ENCODE peak calls at places on chromosomes 13 and 19, in seven cellular contexts. V is SHP77, O is mucosa of gallbladder, H is NCI-H1436, B is glutamatergic neuron, T is HT1080, L is AG04450. S is an unnamed sample.

GRCh38 chr19:38862321-38863059 is 12.7 kb upstream of the HNRNPL start:
- DNase-seq in H (peak), O (peak), T (peak), V (peak), L (no peak), B (no peak), S (peak)

GRCh38 chr13:76009491-76009890 is 373.4 kb downstream of the LMO7 start:
- DNase-seq in V (no peak), T (no peak), L (peak), O (no peak), B (no peak), H (no peak), S (no peak)

GRCh38 chr13:20989883-20990282 is 71.5 kb downstream of the LATS2 start:
- DNase-seq in T (no peak), L (no peak), V (no peak), H (no peak), B (no peak), O (no peak), S (no peak)

GRCh38 chr13:66714795-66715194 is 515.3 kb downstream of the PCDH9 start:
- DNase-seq in H (no peak), O (no peak), T (no peak), B (no peak), V (no peak), L (no peak), S (no peak)

GRCh38 chr19:9309974-9310446 is 372 bp upstream of the ZNF699 start:
- DNase-seq in T (no peak), H (peak), L (no peak), B (peak), V (peak), O (peak), S (peak)

GRCh38 chr13:70203661-70204229 is 95.5 kb upstream of the KLHL1 start:
- DNase-seq in O (no peak), T (peak), V (no peak), H (peak), B (peak), L (no peak), S (no peak)

GRCh38 chr13:41708648-41709175 is 251.4 kb downstream of the RGCC start:
- DNase-seq in V (no peak), O (no peak), T (no peak), H (no peak), L (no peak), B (no peak), S (no peak)

GRCh38 chr19:47432091-47432490 is 12.8 kb upstream of the MEIS3 start:
- DNase-seq in H (no peak), V (no peak), T (no peak), L (no peak), O (no peak), B (no peak), S (no peak)

GRCh38 chr13:52447354-52447753 is 3.1 kb downstream of the VPS36 start:
- DNase-seq in V (no peak), B (no peak), O (no peak), T (no peak), L (no peak), H (no peak), S (no peak)

GRCh38 chr19:6947745-6948144 is 60.4 kb downstream of the ADGRE1 start:
- DNase-seq in L (no peak), T (peak), B (no peak), O (peak), V (no peak), H (no peak), S (no peak)

GRCh38 chr13:54945978-54946377 is 1917.4 kb downstream of the OLFM4 start:
- DNase-seq in B (no peak), O (no peak), T (no peak), L (no peak), V (no peak), H (no peak), S (no peak)

GRCh38 chr19:31963741-31964140 is 381.7 kb upstream of the ZNF507 start:
- DNase-seq in V (no peak), H (no peak), B (no peak), T (no peak), O (no peak), L (no peak), S (no peak)

GRCh38 chr19:16849168-16849567 is 20.0 kb downstream of the SIN3B start:
- DNase-seq in H (no peak), O (no peak), T (no peak), V (no peak), B (no peak), L (no peak), S (no peak)

GRCh38 chr13:95457294-95457693 is 95.2 kb upstream of the CLDN10 start:
- DNase-seq in T (no peak), H (no peak), B (no peak), V (no peak), L (no peak), O (no peak), S (no peak)

GRCh38 chr19:3098515-3099346 is 4.6 kb downstream of the GNA11 start:
- DNase-seq in V (no peak), T (no peak), L (no peak), O (no peak), B (no peak), H (no peak), S (peak)

GRCh38 chr13:38636106-38636505 is 50.8 kb upstream of the FREM2 start:
- DNase-seq in V (no peak), T (no peak), B (no peak), H (no peak), L (no peak), O (peak), S (no peak)

GRCh38 chr13:113832631-113833030 is 31.2 kb downstream of the GAS6 start:
- DNase-seq in H (no peak), V (no peak), O (no peak), B (peak), L (no peak), T (no peak), S (no peak)

GRCh38 chr13:21043898-21044297 is 17.5 kb downstream of the LATS2 start:
- DNase-seq in T (no peak), V (no peak), H (no peak), B (no peak), L (peak), O (peak), S (no peak)

S was measured in left colon.